ENCODE peak calls at places on chromosomes 12 and 14, in nine cellular contexts. One of them, this sample, is unnamed.

GRCh38 chr14:38189930-38190726 is 17.6 kb upstream of the SSTR1 start:
- DNase-seq in RWPE1: no peak
- DNase-seq in transverse colon: no peak
- DNase-seq in foreskin keratinocyte: no peak
- DNase-seq in suprapubic skin: no peak
- DNase-seq in fibroblast of lung: no peak
- DNase-seq in CD4-positive, alpha-beta T cell: no peak
- DNase-seq in heart left ventricle: no peak
- DNase-seq in coronary artery: no peak
- DNase-seq in this sample: no peak

GRCh38 chr14:61609143-61609851 is 86.0 kb upstream of the HIF1A start:
- DNase-seq in heart left ventricle: no peak
- DNase-seq in coronary artery: no peak
- DNase-seq in RWPE1: no peak
- DNase-seq in fibroblast of lung: peak; percentile 82
- DNase-seq in foreskin keratinocyte: no peak
- DNase-seq in transverse colon: no peak
- DNase-seq in CD4-positive, alpha-beta T cell: no peak
- DNase-seq in suprapubic skin: no peak
- DNase-seq in this sample: no peak

GRCh38 chr12:132921685-132922084 is 34.3 kb upstream of the CHFR start:
- DNase-seq in fibroblast of lung: no peak
- DNase-seq in RWPE1: no peak
- DNase-seq in suprapubic skin: no peak
- DNase-seq in CD4-positive, alpha-beta T cell: no peak
- DNase-seq in coronary artery: no peak
- DNase-seq in heart left ventricle: no peak
- DNase-seq in transverse colon: no peak
- DNase-seq in foreskin keratinocyte: no peak
- DNase-seq in this sample: no peak

GRCh38 chr12:22803725-22804124 is 178.8 kb downstream of the ETNK1 start:
- DNase-seq in suprapubic skin: no peak
- DNase-seq in foreskin keratinocyte: no peak
- DNase-seq in CD4-positive, alpha-beta T cell: no peak
- DNase-seq in RWPE1: no peak
- DNase-seq in heart left ventricle: no peak
- DNase-seq in coronary artery: no peak
- DNase-seq in fibroblast of lung: no peak
- DNase-seq in transverse colon: no peak
- DNase-seq in this sample: no peak

GRCh38 chr12:93300611-93301021 is 77.1 kb upstream of the NUDT4 start:
- DNase-seq in RWPE1: no peak
- DNase-seq in CD4-positive, alpha-beta T cell: no peak
- DNase-seq in coronary artery: no peak
- DNase-seq in transverse colon: no peak
- DNase-seq in heart left ventricle: no peak
- DNase-seq in suprapubic skin: no peak
- DNase-seq in foreskin keratinocyte: no peak
- DNase-seq in fibroblast of lung: no peak
- DNase-seq in this sample: no peak

GRCh38 chr12:47808574-47809380 is 10.9 kb downstream of the HDAC7 start:
- DNase-seq in CD4-positive, alpha-beta T cell: peak; percentile 41
- DNase-seq in transverse colon: peak; percentile 38
- DNase-seq in RWPE1: no peak
- DNase-seq in heart left ventricle: no peak
- DNase-seq in suprapubic skin: no peak
- DNase-seq in fibroblast of lung: no peak
- DNase-seq in coronary artery: no peak
- DNase-seq in foreskin keratinocyte: no peak
- DNase-seq in this sample: no peak

GRCh38 chr14:72736791-72737559 is 156.9 kb downstream of the DPF3 start:
- DNase-seq in RWPE1: no peak
- DNase-seq in CD4-positive, alpha-beta T cell: no peak
- DNase-seq in coronary artery: peak; percentile 31
- DNase-seq in suprapubic skin: peak; percentile 11
- DNase-seq in transverse colon: no peak
- DNase-seq in heart left ventricle: no peak
- DNase-seq in foreskin keratinocyte: no peak
- DNase-seq in fibroblast of lung: peak; percentile 50
- DNase-seq in this sample: no peak

GRCh38 chr12:93601591-93601990 is 29.1 kb downstream of the SOCS2 start:
- DNase-seq in CD4-positive, alpha-beta T cell: no peak
- DNase-seq in RWPE1: no peak
- DNase-seq in fibroblast of lung: no peak
- DNase-seq in foreskin keratinocyte: no peak
- DNase-seq in transverse colon: no peak
- DNase-seq in coronary artery: no peak
- DNase-seq in heart left ventricle: no peak
- DNase-seq in suprapubic skin: no peak
- DNase-seq in this sample: no peak

GRCh38 chr12:77736219-77736965 is 94.3 kb upstream of the NAV3 start:
- DNase-seq in coronary artery: no peak
- DNase-seq in RWPE1: no peak
- DNase-seq in fibroblast of lung: no peak
- DNase-seq in CD4-positive, alpha-beta T cell: no peak
- DNase-seq in suprapubic skin: no peak
- DNase-seq in foreskin keratinocyte: no peak
- DNase-seq in transverse colon: no peak
- DNase-seq in heart left ventricle: no peak
- DNase-seq in this sample: no peak
- TF ChIP-seq CTCF in coronary artery: no peak
- TF ChIP-seq CTCF in RWPE1: no peak
- TF ChIP-seq CTCF in fibroblast of lung: no peak
- TF ChIP-seq CTCF in CD4-positive, alpha-beta T cell: no peak
- TF ChIP-seq CTCF in suprapubic skin: no peak
- TF ChIP-seq CTCF in foreskin keratinocyte: peak; percentile 19
- TF ChIP-seq CTCF in transverse colon: no peak
- TF ChIP-seq CTCF in heart left ventricle: no peak
- TF ChIP-seq CTCF in this sample: no peak

GRCh38 chr12:118357327-118358007 is 15.2 kb downstream of the TAOK3 start:
- DNase-seq in RWPE1: no peak
- DNase-seq in transverse colon: peak; percentile 52
- DNase-seq in CD4-positive, alpha-beta T cell: no peak
- DNase-seq in heart left ventricle: peak; percentile 51
- DNase-seq in coronary artery: no peak
- DNase-seq in foreskin keratinocyte: peak; percentile 48
- DNase-seq in suprapubic skin: no peak
- DNase-seq in fibroblast of lung: peak; percentile 36
- DNase-seq in this sample: no peak

GRCh38 chr12:118356809-118357326 is 15.8 kb downstream of the TAOK3 start:
- DNase-seq in CD4-positive, alpha-beta T cell: no peak
- DNase-seq in transverse colon: no peak
- DNase-seq in RWPE1: peak; percentile 70
- DNase-seq in suprapubic skin: no peak
- DNase-seq in heart left ventricle: no peak
- DNase-seq in foreskin keratinocyte: peak; percentile 80
- DNase-seq in coronary artery: no peak
- DNase-seq in fibroblast of lung: peak; percentile 81
- DNase-seq in this sample: no peak

GRCh38 chr12:118358607-118359540 is 13.8 kb downstream of the TAOK3 start:
- DNase-seq in fibroblast of lung: no peak
- DNase-seq in coronary artery: no peak
- DNase-seq in foreskin keratinocyte: no peak
- DNase-seq in transverse colon: no peak
- DNase-seq in suprapubic skin: no peak
- DNase-seq in CD4-positive, alpha-beta T cell: no peak
- DNase-seq in RWPE1: no peak
- DNase-seq in heart left ventricle: no peak
- DNase-seq in this sample: no peak

GRCh38 chr12:118359541-118359915 is 13.2 kb downstream of the TAOK3 start:
- DNase-seq in fibroblast of lung: no peak
- DNase-seq in CD4-positive, alpha-beta T cell: no peak
- DNase-seq in foreskin keratinocyte: no peak
- DNase-seq in heart left ventricle: no peak
- DNase-seq in RWPE1: no peak
- DNase-seq in coronary artery: no peak
- DNase-seq in suprapubic skin: no peak
- DNase-seq in transverse colon: peak; percentile 38
- DNase-seq in this sample: no peak

GRCh38 chr12:118358008-118358359 is 14.7 kb downstream of the TAOK3 start:
- DNase-seq in foreskin keratinocyte: no peak
- DNase-seq in suprapubic skin: no peak
- DNase-seq in CD4-positive, alpha-beta T cell: no peak
- DNase-seq in RWPE1: no peak
- DNase-seq in fibroblast of lung: no peak
- DNase-seq in heart left ventricle: no peak
- DNase-seq in transverse colon: no peak
- DNase-seq in coronary artery: no peak
- DNase-seq in this sample: no peak
- H3K27ac ChIP-seq in foreskin keratinocyte: no peak overlapping the region
- H3K27ac ChIP-seq in suprapubic skin: no peak overlapping the region
- H3K27ac ChIP-seq in CD4-positive, alpha-beta T cell: no peak overlapping the region
- H3K27ac ChIP-seq in RWPE1: no peak overlapping the region
- H3K27ac ChIP-seq in fibroblast of lung: peak overlapping the region; percentile 94
- H3K27ac ChIP-seq in heart left ventricle: no peak overlapping the region
- H3K27ac ChIP-seq in transverse colon: peak overlapping the region; percentile 78
- H3K27ac ChIP-seq in coronary artery: peak overlapping the region; percentile 61
- H3K27ac ChIP-seq in this sample: no peak overlapping the region

DNA sequence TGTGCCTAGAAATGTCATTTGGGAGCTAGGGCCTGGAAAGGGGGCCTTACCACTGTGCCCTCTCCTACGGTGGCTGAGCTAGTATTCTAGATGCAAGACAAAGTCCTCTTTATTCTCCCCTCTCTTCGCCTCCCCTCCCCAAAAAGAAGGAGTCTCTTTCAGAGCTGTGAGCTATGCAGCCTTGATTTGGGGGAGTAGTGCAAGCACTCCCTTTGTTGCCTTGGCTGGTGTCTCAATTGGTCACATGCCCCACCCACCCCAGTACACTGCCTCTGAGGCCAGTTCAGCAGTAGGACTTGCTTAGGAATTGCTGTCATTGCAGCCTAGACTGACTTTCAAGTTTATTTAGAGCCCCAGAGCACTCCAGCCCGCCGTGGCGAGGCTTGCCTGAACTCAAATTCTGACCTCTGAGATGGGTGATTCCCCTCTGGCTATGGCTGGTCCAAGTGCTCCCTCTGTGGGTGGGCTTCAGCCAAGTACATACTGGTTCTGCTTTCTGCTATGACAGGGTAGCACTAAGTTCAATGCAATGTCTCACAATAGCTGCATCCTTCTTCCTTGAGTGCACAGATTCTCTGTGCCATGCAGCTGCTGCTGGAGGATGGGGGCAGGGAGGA is 37.0 kb upstream of the FBXO33 start:
- DNase-seq in suprapubic skin: no peak
- DNase-seq in foreskin keratinocyte: no peak
- DNase-seq in CD4-positive, alpha-beta T cell: peak; percentile 12
- DNase-seq in RWPE1: no peak
- DNase-seq in heart left ventricle: no peak
- DNase-seq in transverse colon: peak; percentile 26
- DNase-seq in coronary artery: no peak
- DNase-seq in fibroblast of lung: no peak
- DNase-seq in this sample: no peak
- TF ChIP-seq CTCF in suprapubic skin: no peak
- TF ChIP-seq CTCF in foreskin keratinocyte: peak; percentile 17
- TF ChIP-seq CTCF in CD4-positive, alpha-beta T cell: no peak
- TF ChIP-seq CTCF in RWPE1: no peak
- TF ChIP-seq CTCF in heart left ventricle: peak; percentile 17
- TF ChIP-seq CTCF in transverse colon: no peak
- TF ChIP-seq CTCF in coronary artery: no peak
- TF ChIP-seq CTCF in fibroblast of lung: peak; percentile 25
- TF ChIP-seq CTCF in this sample: no peak

DNA sequence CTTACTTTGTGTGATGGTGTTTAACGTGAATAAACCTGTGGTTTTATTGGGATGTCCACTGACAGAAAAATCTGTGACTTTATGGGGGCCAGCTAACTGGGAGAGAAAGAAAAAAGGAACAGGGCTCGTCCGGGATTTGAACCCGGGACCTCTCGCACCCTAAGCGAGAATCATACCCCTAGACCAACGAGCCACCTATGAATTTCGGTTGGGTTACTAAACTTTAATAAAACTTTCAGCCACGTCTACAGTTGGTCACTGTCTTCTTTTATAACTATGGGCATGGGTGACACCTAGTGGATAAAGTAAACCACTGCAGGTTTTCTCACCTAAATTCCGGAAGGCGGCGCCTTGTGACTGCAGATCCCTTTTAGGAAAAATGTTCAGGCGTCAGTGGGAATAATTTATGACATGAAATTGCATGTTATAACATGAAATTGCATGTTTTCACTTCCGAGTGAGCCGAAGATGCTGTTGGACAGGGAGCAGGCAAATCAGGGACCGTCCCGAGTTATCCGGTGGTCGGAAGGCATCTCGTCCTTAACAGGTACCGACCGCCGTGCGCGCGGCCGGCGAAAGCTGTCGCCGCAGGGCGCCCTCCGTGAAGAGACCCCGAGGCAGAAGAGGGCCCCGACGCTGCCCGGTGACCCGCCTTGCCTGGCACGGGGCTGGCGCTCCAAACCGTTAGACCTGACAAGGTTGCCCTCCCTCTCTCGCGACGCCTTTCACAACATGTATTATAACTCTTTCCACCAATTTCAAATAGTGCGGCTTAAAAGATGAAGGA is 18.2 kb upstream of the RNASE12 start:
- DNase-seq in coronary artery: no peak
- DNase-seq in RWPE1: peak; percentile 76
- DNase-seq in fibroblast of lung: peak; percentile 73
- DNase-seq in heart left ventricle: peak; percentile 60
- DNase-seq in suprapubic skin: no peak
- DNase-seq in CD4-positive, alpha-beta T cell: peak; percentile 35
- DNase-seq in transverse colon: peak; percentile 73
- DNase-seq in foreskin keratinocyte: peak; percentile 88
- DNase-seq in this sample: peak; percentile 91
- H3K27ac ChIP-seq in coronary artery: peak overlapping the region; percentile 86
- H3K27ac ChIP-seq in RWPE1: peak overlapping the region; percentile 72
- H3K27ac ChIP-seq in fibroblast of lung: no peak overlapping the region
- H3K27ac ChIP-seq in heart left ventricle: no peak overlapping the region
- H3K27ac ChIP-seq in suprapubic skin: no peak overlapping the region
- H3K27ac ChIP-seq in CD4-positive, alpha-beta T cell: no peak overlapping the region
- H3K27ac ChIP-seq in transverse colon: peak overlapping the region; percentile 71
- H3K27ac ChIP-seq in foreskin keratinocyte: no peak overlapping the region
- H3K27ac ChIP-seq in this sample: peak overlapping the region; percentile 79

DNA sequence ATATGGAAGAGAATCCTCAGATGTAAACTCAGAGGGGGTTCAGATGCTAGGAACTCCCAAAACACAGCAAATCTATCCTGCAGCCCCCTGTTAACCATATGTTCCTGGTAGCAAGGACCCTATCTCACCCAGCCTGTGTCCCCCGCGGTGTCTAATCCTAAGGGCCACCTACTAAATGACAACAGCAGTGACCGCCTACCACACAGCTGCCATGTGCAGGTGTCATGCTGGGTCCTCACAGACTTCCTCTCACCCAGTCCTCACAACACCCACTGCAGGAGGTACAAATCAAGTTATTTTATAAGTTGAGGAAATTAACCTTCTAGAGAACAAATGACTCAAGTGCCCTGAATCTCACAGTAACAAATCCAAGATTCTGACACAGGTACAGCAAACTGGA is 73.9 kb downstream of the ITPK1 start:
- DNase-seq in heart left ventricle: no peak
- DNase-seq in RWPE1: no peak
- DNase-seq in CD4-positive, alpha-beta T cell: no peak
- DNase-seq in coronary artery: no peak
- DNase-seq in foreskin keratinocyte: no peak
- DNase-seq in transverse colon: no peak
- DNase-seq in suprapubic skin: no peak
- DNase-seq in fibroblast of lung: no peak
- DNase-seq in this sample: no peak
- TF ChIP-seq CTCF in heart left ventricle: no peak
- TF ChIP-seq CTCF in RWPE1: no peak
- TF ChIP-seq CTCF in CD4-positive, alpha-beta T cell: no peak
- TF ChIP-seq CTCF in coronary artery: no peak
- TF ChIP-seq CTCF in foreskin keratinocyte: no peak
- TF ChIP-seq CTCF in transverse colon: no peak
- TF ChIP-seq CTCF in suprapubic skin: no peak
- TF ChIP-seq CTCF in fibroblast of lung: no peak
- TF ChIP-seq CTCF in this sample: no peak